ENCODE peak calls at places on chromosomes 13 and 19, in five cellular contexts. D is GM04503, I is kidney, S is C1 segment of cervical spinal cord, E is NCI-H774. F is an unnamed sample.

GRCh38 chr13:21670006-21670882 is 629 bp upstream of the FGF9 start:
- DNase-seq in S (no peak), D (no peak), E (no peak), I (peak), F (no peak)

GRCh38 chr19:3140667-3141038 is 4.8 kb downstream of the GNA15 start:
- DNase-seq in I (no peak), D (no peak), E (no peak), S (no peak), F (no peak)

GRCh38 chr19:49344516-49345423 is 9.6 kb downstream of the CD37 start:
- DNase-seq in I (no peak), D (no peak), E (no peak), S (no peak), F (no peak)

GRCh38 chr19:33445752-33446070 is 72.2 kb downstream of the CEBPG start:
- DNase-seq in E (no peak), I (peak), D (no peak), S (no peak), F (no peak)

GRCh38 chr13:38965281-38965680 is 25.4 kb downstream of the STOML3 start:
- DNase-seq in E (no peak), D (no peak), I (no peak), S (no peak), F (no peak)

GRCh38 chr13:109790071-109790470 is 3.7 kb upstream of the IRS2 start:
- DNase-seq in S (no peak), I (no peak), D (no peak), E (no peak), F (no peak)

GRCh38 chr13:64591981-64592380 is 2638.2 kb downstream of the PCDH9 start:
- DNase-seq in D (peak), S (no peak), I (no peak), E (no peak), F (no peak)

GRCh38 chr19:40800997-40801377 is 2.0 kb downstream of the EGLN2 start:
- DNase-seq in D (no peak), E (no peak), S (no peak), I (no peak), F (no peak)

GRCh38 chr19:45420356-45420755 is 3.4 kb downstream of the ERCC1 start:
- DNase-seq in D (no peak), S (no peak), I (no peak), E (no peak), F (no peak)

GRCh38 chr13:105918842-105919741 is 616.4 kb downstream of the EFNB2 start:
- DNase-seq in E (peak), I (no peak), S (no peak), D (no peak), F (no peak)

GRCh38 chr19:57302020-57302465 is 18.2 kb upstream of the ZNF543 start:
- DNase-seq in I (no peak), E (no peak), D (peak), S (no peak), F (peak)

GRCh38 chr13:109773276-109773675 is 13.1 kb downstream of the IRS2 start:
- DNase-seq in D (no peak), I (no peak), S (no peak), E (no peak), F (no peak)

GRCh38 chr19:50489461-50490011 is 12.9 kb upstream of the GARIN5A start:
- DNase-seq in D (no peak), I (peak), S (no peak), E (no peak), F (no peak)

GRCh38 chr19:461664-462551 is 1.1 kb upstream of the SHC2 start:
- DNase-seq in S (no peak), I (no peak), D (no peak), E (peak), F (no peak)

GRCh38 chr19:29845576-29846176 is 33.9 kb downstream of the CCNE1 start:
- DNase-seq in S (no peak), D (peak), I (peak), E (no peak), F (no peak)

GRCh38 chr19:15161028-15161984 is 39.5 kb downstream of the NOTCH3 start:
- DNase-seq in I (no peak), E (no peak), D (no peak), S (no peak), F (no peak)

GRCh38 chr13:79880820-79881219 is 399.9 kb downstream of the NDFIP2 start:
- DNase-seq in S (no peak), E (no peak), I (no peak), D (no peak), F (no peak)

GRCh38 chr13:44212633-44213387 is 160.8 kb upstream of the SERP2 start:
- DNase-seq in D (no peak), S (no peak), I (no peak), E (no peak), F (no peak)

GRCh38 chr13:32045537-32045936 is 14.0 kb downstream of the FRY start:
- DNase-seq in I (no peak), D (no peak), E (no peak), S (no peak), F (no peak)

GRCh38 chr19:6887326-6887725 is at the start of gene ADGRE1:
- DNase-seq in D (no peak), E (no peak), I (no peak), S (no peak), F (no peak)

GRCh38 chr13:75788494-75788991 is 152.4 kb downstream of the LMO7 start:
- DNase-seq in D (peak), E (no peak), S (no peak), I (no peak), F (no peak)

GRCh38 chr13:108924154-108924940 is 294.9 kb downstream of the MYO16 start:
- DNase-seq in I (no peak), D (no peak), S (no peak), E (no peak), F (peak)

GRCh38 chr13:80979035-80979641 is 638.2 kb upstream of the SPRY2 start:
- DNase-seq in D (no peak), I (no peak), E (no peak), S (peak), F (peak)

GRCh38 chr19:35777411-35777841 is 2.1 kb downstream of the ARHGAP33 start:
- DNase-seq in D (no peak), E (no peak), S (peak), I (no peak), F (no peak)

GRCh38 chr13:77583551-77583950 is 48.0 kb downstream of the SCEL start:
- DNase-seq in S (no peak), E (no peak), D (no peak), I (no peak), F (no peak)

GRCh38 chr13:73835138-73835721 is 299.0 kb downstream of the KLF12 start:
- DNase-seq in I (no peak), D (peak), E (peak), S (no peak), F (peak)

GRCh38 chr19:16654621-16655020 is 5.3 kb downstream of the SMIM7 start:
- DNase-seq in S (no peak), E (no peak), I (no peak), D (no peak), F (no peak)

GRCh38 chr13:101111894-101112293 is 304.4 kb downstream of the NALCN start:
- DNase-seq in E (no peak), D (no peak), I (no peak), S (no peak), F (no peak)

GRCh38 chr19:18951721-18952281 is 10.8 kb upstream of the HOMER3 start:
- DNase-seq in I (no peak), S (no peak), D (no peak), E (no peak), F (no peak)

GRCh38 chr19:11196406-11197287 is 698 bp downstream of the KANK2 start:
- DNase-seq in S (no peak), E (no peak), I (peak), D (no peak), F (no peak)

GRCh38 chr19:1122972-1123363 is 19.2 kb downstream of the GPX4 start:
- DNase-seq in E (peak), I (peak), S (no peak), D (no peak), F (no peak)

GRCh38 chr19:46919324-46919723 is 58.5 kb downstream of the ARHGAP35 start:
- DNase-seq in D (no peak), I (no peak), E (no peak), S (no peak), F (no peak)

GRCh38 chr19:53908106-53908932 is 759 bp upstream of the CACNG7 start:
- DNase-seq in I (no peak), S (peak), D (no peak), E (no peak), F (no peak)

GRCh38 chr13:65401315-65401714 is 1828.8 kb downstream of the PCDH9 start:
- DNase-seq in E (no peak), D (no peak), I (no peak), S (no peak), F (no peak)

GRCh38 chr13:44274838-44275237 is 98.8 kb upstream of the SERP2 start:
- DNase-seq in D (no peak), S (no peak), E (no peak), I (no peak), F (no peak)

GRCh38 chr13:101307181-101307701 is 109.1 kb downstream of the NALCN start:
- DNase-seq in E (no peak), S (no peak), I (no peak), D (peak), F (no peak)

GRCh38 chr19:5080030-5080644 is 111.2 kb downstream of the KDM4B start:
- DNase-seq in D (no peak), E (no peak), S (peak), I (no peak), F (no peak)